ENCODE peak calls at places on chromosome 1, in nine cellular contexts. W is cardiac muscle cell; U is CD8-positive, alpha-beta T cell; A is mucosa of descending colon; N is fibroblast of mammary gland; L is GM12878; G is astrocyte of the spinal cord; Z is endothelial cell; K is brain microvascular endothelial cell. D is an unnamed sample.

GRCh38 chr1:52168373-52169080 is 26.6 kb downstream of the ZFYVE9 start:
- DNase-seq in W (no peak), U (no peak), A (no peak), N (no peak), L (no peak), G (no peak), Z (no peak), K (no peak), D (no peak)

GRCh38 chr1:165824269-165824643 is 3.2 kb upstream of the UCK2 start:
- DNase-seq in W (no peak), U (no peak), A (no peak), N (peak), L (no peak), G (no peak), Z (no peak), K (no peak), D (no peak)

GRCh38 chr1:52225174-52225573 is 83.3 kb downstream of the ZFYVE9 start:
- DNase-seq in W (peak), U (no peak), A (no peak), N (peak), L (no peak), G (no peak), Z (no peak), K (no peak), D (no peak)

GRCh38 chr1:61157420-61157987 is 75.1 kb downstream of the NFIA start:
- DNase-seq in W (peak), U (no peak), A (no peak), N (peak), L (no peak), G (peak), Z (no peak), K (peak), D (no peak)

GRCh38 chr1:219773775-219774174 is 154.6 kb downstream of the SLC30A10 start:
- DNase-seq in W (no peak), U (no peak), A (no peak), N (no peak), L (peak), G (no peak), Z (no peak), K (no peak), D (no peak)

GRCh38 chr1:218633238-218633948 is 288.3 kb downstream of the TGFB2 start:
- DNase-seq in W (peak), U (no peak), A (peak), N (no peak), L (no peak), G (no peak), Z (no peak), K (no peak), D (no peak)

GRCh38 chr1:34655206-34655909 is 99.5 kb upstream of the GJB5 start:
- DNase-seq in W (no peak), U (no peak), A (no peak), N (no peak), L (no peak), G (no peak), Z (no peak), K (no peak), D (no peak)

GRCh38 chr1:179817789-179818188 is 59.8 kb downstream of the TOR1AIP2 start:
- DNase-seq in W (peak), U (no peak), A (no peak), N (peak), L (no peak), G (no peak), Z (no peak), K (peak), D (no peak)

GRCh38 chr1:205588691-205589445 is 42.9 kb downstream of the ELK4 start:
- DNase-seq in W (peak), U (no peak), A (peak), N (peak), L (no peak), G (peak), Z (peak), K (peak), D (no peak)
- TF ChIP-seq CTCF in W (peak), U (no peak), A (no peak), N (peak), L (peak), G (peak), Z (no peak), K (peak), D (peak)

GRCh38 chr1:200262326-200262965 is 147.4 kb downstream of the ZNF281 start:
- DNase-seq in W (no peak), U (no peak), A (no peak), N (no peak), L (peak), G (no peak), Z (no peak), K (no peak), D (no peak)
- TF ChIP-seq CTCF in W (no peak), U (no peak), A (no peak), N (peak), L (peak), G (no peak), Z (no peak), K (no peak), D (no peak)

DNA sequence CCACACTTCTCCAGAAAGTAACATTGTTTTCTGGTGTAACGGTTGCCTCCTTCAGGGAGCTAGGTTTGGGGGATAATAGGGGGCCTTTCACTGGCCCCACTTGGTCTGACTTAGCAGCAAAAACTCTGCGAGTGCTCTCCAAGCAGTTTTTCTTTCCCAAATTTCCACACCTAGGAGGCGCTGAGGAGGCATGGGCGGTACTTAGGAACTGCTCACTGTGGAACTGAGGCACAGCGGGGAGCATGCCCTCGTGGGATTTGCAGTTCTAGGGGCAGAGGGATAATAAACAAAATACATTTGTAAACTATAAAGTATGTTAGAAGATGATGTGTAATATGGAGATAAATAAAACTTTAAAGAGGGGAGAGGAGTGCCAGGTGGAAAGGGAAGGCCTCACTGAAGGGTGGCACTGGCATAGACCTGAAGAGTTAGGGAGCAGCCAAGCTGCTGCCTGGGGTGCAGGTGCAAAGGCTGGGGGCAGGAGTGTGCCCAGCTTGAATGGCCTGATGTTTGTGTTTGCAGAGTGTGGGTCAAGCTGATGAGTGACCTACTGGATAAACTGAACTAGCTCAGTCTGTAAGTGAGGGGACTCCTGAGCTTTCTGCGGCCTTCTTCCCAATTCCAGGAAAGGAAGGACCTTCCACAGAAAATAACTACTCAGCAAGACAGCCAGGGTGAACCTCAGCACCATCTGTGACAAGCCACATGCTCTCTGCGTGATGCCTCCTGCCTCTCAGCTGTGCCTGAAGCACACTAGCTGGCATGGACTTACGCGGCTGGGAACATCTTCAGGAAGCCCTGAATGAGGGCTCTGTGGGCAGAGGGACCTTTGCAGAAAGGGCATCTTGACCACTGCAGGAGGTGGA is 1.9 kb downstream of the EPHX1 start:
- DNase-seq in W (no peak), U (no peak), A (no peak), N (no peak), L (no peak), G (no peak), Z (peak), K (no peak), D (no peak)
- TF ChIP-seq CTCF in W (peak), U (no peak), A (no peak), N (peak), L (no peak), G (peak), Z (no peak), K (peak), D (peak)

GRCh38 chr1:108708726-108709660 is 3.7 kb upstream of the FNDC7 start:
- DNase-seq in W (peak), U (peak), A (peak), N (peak), L (no peak), G (no peak), Z (no peak), K (no peak), D (no peak)
- TF ChIP-seq CTCF in W (no peak), U (peak), A (no peak), N (peak), L (peak), G (peak), Z (no peak), K (peak), D (peak)

GRCh38 chr1:21212126-21212525 is 35.4 kb upstream of the EIF4G3 start:
- DNase-seq in W (no peak), U (no peak), A (no peak), N (no peak), L (no peak), G (no peak), Z (no peak), K (no peak), D (no peak)

GRCh38 chr1:21216835-21217811 is 40.4 kb upstream of the EIF4G3 start:
- DNase-seq in W (peak), U (peak), A (peak), N (peak), L (no peak), G (peak), Z (peak), K (peak), D (peak)

GRCh38 chr1:21219674-21220073 is 43.0 kb upstream of the EIF4G3 start:
- DNase-seq in W (no peak), U (no peak), A (no peak), N (no peak), L (no peak), G (no peak), Z (no peak), K (no peak), D (no peak)

GRCh38 chr1:21220815-21221214 is 44.1 kb upstream of the EIF4G3 start:
- DNase-seq in W (peak), U (no peak), A (no peak), N (no peak), L (no peak), G (peak), Z (no peak), K (no peak), D (no peak)

DNA sequence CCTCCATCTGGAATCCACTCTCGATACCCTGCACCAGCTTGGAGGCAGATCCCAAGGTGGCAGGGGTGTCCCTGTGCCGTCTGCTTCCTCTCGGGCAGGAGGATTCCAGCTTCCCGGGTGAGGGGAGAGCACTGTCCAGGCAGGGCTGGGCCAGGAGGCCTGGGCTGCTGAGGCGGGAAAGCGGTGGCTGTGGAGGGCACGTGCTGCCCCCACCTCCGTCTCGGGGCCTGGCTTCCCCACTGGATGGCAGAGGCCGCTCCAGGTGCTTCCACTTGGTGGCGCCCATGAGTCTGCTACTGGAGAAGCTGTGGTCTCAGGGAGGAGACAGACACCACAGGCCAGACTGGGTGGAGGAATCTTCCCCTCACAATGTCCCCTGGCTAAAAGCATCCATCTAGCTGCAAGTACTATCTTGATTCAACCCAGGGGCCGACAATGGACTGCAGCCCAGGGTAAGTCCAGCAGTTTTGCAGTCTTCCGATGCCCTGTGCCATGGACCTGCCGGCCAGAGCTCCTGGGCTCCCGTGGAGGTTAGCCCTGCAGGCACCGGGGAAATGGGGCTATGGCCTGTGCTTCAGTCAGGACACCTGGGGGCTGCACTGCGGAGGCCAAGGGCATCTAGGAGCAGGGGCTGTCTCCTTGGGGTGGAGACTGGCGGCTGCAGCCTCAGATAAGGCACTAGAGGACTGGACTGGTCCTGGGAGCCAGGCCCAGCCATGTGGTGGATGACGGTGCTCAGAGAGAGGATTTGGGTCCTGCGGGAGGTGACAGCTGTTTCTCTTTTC is 41.3 kb upstream of the EIF4G3 start:
- DNase-seq in W (peak), U (no peak), A (peak), N (peak), L (no peak), G (no peak), Z (peak), K (peak), D (peak)
- TF ChIP-seq CTCF in W (peak), U (no peak), A (no peak), N (peak), L (peak), G (peak), Z (peak), K (peak), D (peak)

D was measured in progenitor cell of endocrine pancreas.